ENCODE peak calls at places on chromosomes 12 and 14, in ten cellular contexts. Y is fibroblast of the aortic adventitia; F is esophagus squamous epithelium; R is choroid plexus epithelial cell; A is CD4-positive, alpha-beta T cell; O is heart left ventricle; B is mesothelial cell of epicardium; M is cardiac fibroblast; U is GM12865; I is left ventricle myocardium inferior. D is an unnamed sample.

GRCh38 chr14:98494582-98494981 is 777.4 kb downstream of the BCL11B start:
- DNase-seq in Y (no peak), F (no peak), R (no peak), A (no peak), O (no peak), B (no peak), M (no peak), U (peak), I (no peak), D (no peak)

GRCh38 chr12:30694971-30695326 is 720 bp downstream of the IPO8 start:
- DNase-seq in Y (peak), F (no peak), R (peak), A (no peak), O (no peak), B (no peak), M (peak), U (peak), I (no peak), D (no peak)

GRCh38 chr12:98498635-98499034 is 16.8 kb upstream of the TMPO start:
- DNase-seq in Y (no peak), F (no peak), R (no peak), A (no peak), O (no peak), B (no peak), M (no peak), U (no peak), I (no peak), D (no peak)

GRCh38 chr12:90484130-90484529 is 470.8 kb downstream of the CCER1 start:
- DNase-seq in Y (no peak), F (no peak), R (no peak), A (no peak), O (no peak), B (no peak), M (no peak), U (no peak), I (no peak), D (no peak)

GRCh38 chr14:65833256-65833880 is 420.8 kb downstream of the FUT8 start:
- DNase-seq in Y (no peak), F (no peak), R (no peak), A (no peak), O (no peak), B (no peak), M (no peak), U (no peak), I (no peak), D (no peak)

GRCh38 chr12:82019533-82019932 is 260.4 kb upstream of the PPFIA2 start:
- DNase-seq in Y (peak), F (no peak), R (peak), A (no peak), O (no peak), B (no peak), M (peak), U (peak), I (no peak), D (no peak)

GRCh38 chr12:131365821-131366260 is 345.0 kb upstream of the SFSWAP start:
- DNase-seq in Y (no peak), F (no peak), R (no peak), A (no peak), O (no peak), B (no peak), M (no peak), U (no peak), I (no peak), D (no peak)

GRCh38 chr12:100123316-100124095 is 19.2 kb downstream of the BLTP3B start:
- DNase-seq in Y (no peak), F (no peak), R (no peak), A (no peak), O (no peak), B (no peak), M (no peak), U (no peak), I (no peak), D (no peak)

GRCh38 chr14:72796935-72797334 is 97.0 kb downstream of the DPF3 start:
- DNase-seq in Y (no peak), F (no peak), R (no peak), A (no peak), O (no peak), B (no peak), M (no peak), U (no peak), I (no peak), D (no peak)

GRCh38 chr14:96131836-96132235 is 72.8 kb upstream of the BDKRB2 start:
- DNase-seq in Y (no peak), F (no peak), R (no peak), A (no peak), O (no peak), B (no peak), M (no peak), U (no peak), I (no peak), D (no peak)

GRCh38 chr12:60042835-60043234 is 447.0 kb downstream of the SLC16A7 start:
- DNase-seq in Y (no peak), F (no peak), R (no peak), A (no peak), O (no peak), B (no peak), M (no peak), U (no peak), I (no peak), D (no peak)

GRCh38 chr12:100356646-100357223 is at the start of gene SLC17A8:
- DNase-seq in Y (no peak), F (no peak), R (no peak), A (no peak), O (no peak), B (no peak), M (no peak), U (no peak), I (no peak), D (no peak)

GRCh38 chr12:18454330-18454729 is 193.0 kb downstream of the PIK3C2G start:
- DNase-seq in Y (no peak), F (no peak), R (peak), A (no peak), O (no peak), B (no peak), M (no peak), U (no peak), I (no peak), D (no peak)

GRCh38 chr14:97002454-97002853 is 205.3 kb downstream of the VRK1 start:
- DNase-seq in Y (no peak), F (no peak), R (no peak), A (no peak), O (no peak), B (no peak), M (no peak), U (no peak), I (no peak), D (no peak)

GRCh38 chr14:55938249-55938791 is 179.9 kb upstream of the PELI2 start:
- DNase-seq in Y (no peak), F (no peak), R (no peak), A (no peak), O (peak), B (no peak), M (peak), U (no peak), I (peak), D (no peak)

GRCh38 chr12:116130431-116130830 is 147.1 kb downstream of the MED13L start:
- DNase-seq in Y (peak), F (no peak), R (no peak), A (no peak), O (no peak), B (no peak), M (no peak), U (no peak), I (no peak), D (no peak)

GRCh38 chr12:45433441-45433868 is 217.6 kb downstream of the ANO6 start:
- DNase-seq in Y (no peak), F (no peak), R (no peak), A (no peak), O (no peak), B (no peak), M (no peak), U (no peak), I (no peak), D (no peak)
- TF ChIP-seq CTCF in Y (no peak), F (no peak), R (no peak), A (no peak), O (no peak), B (no peak), M (no peak), U (no peak), I (no peak), D (no peak)

GRCh38 chr12:1528791-1529190 is 65.6 kb downstream of the FBXL14 start:
- DNase-seq in Y (no peak), F (no peak), R (no peak), A (no peak), O (no peak), B (no peak), M (no peak), U (no peak), I (no peak), D (no peak)
- TF ChIP-seq CTCF in Y (no peak), F (no peak), R (no peak), A (no peak), O (no peak), B (no peak), M (no peak), U (no peak), I (no peak), D (no peak)

GRCh38 chr12:55972045-55972843 is 1.6 kb upstream of the RAB5B start:
- DNase-seq in Y (peak), F (no peak), R (peak), A (no peak), O (no peak), B (no peak), M (peak), U (no peak), I (no peak), D (no peak)

GRCh38 chr12:55974308-55974724 is 438 bp downstream of the RAB5B start:
- DNase-seq in Y (no peak), F (no peak), R (peak), A (no peak), O (peak), B (no peak), M (peak), U (peak), I (no peak), D (no peak)

GRCh38 chr12:55970775-55971174 is 3.1 kb upstream of the RAB5B start:
- DNase-seq in Y (peak), F (no peak), R (peak), A (no peak), O (no peak), B (no peak), M (peak), U (no peak), I (no peak), D (no peak)

GRCh38 chr12:55972906-55973597 is 826 bp upstream of the RAB5B start:
- DNase-seq in Y (no peak), F (no peak), R (peak), A (no peak), O (no peak), B (no peak), M (no peak), U (peak), I (no peak), D (no peak)

DNA sequence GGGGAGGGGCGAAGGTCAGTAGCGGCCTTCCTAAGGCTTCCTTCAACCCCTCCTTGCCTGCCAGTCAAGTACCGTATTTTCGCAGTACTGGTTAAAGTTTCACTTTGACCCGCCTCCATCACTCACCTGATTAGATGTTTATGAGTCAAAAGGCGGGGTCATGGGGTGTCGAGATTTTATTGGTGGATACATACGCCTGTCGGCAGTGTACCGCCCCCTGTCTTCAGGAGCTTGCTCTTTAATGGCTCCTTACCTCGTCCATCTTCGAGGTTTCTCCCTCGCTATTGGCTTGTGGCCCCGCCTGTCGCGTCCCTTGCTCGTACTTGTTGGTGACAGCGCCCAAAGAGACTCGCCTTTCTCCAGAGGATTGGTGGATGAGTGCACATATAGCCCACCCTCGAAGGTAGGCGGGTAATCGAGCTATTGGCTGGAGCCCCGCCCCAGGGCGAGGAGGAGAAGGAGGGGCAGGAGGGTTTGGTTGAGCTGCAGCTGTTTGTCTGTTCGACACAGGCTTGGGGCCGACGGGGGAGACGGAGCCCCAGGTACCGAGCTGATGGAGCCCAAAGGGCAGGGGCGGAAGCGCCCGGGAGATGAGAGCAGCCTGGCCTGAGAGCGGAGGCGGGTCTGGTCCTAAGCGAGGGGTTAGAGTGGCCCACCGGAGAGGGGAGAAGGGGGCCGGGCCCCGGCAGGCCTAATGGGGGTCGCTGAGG is at the start of gene RAB5B:
- DNase-seq in Y (peak), F (peak), R (peak), A (peak), O (peak), B (peak), M (peak), U (peak), I (peak), D (peak)
- TF ChIP-seq CTCF in Y (peak), F (peak), R (peak), A (no peak), O (peak), B (peak), M (peak), U (no peak), I (peak), D (no peak)

GRCh38 chr14:104252256-104253215 is 114.1 kb downstream of the KIF26A start:
- DNase-seq in Y (no peak), F (no peak), R (no peak), A (no peak), O (no peak), B (no peak), M (no peak), U (no peak), I (no peak), D (no peak)
- TF ChIP-seq CTCF in Y (no peak), F (no peak), R (no peak), A (no peak), O (no peak), B (no peak), M (no peak), U (no peak), I (no peak), D (no peak)

GRCh38 chr12:117472983-117473382 is 111.6 kb upstream of the NOS1 start:
- DNase-seq in Y (no peak), F (no peak), R (no peak), A (no peak), O (no peak), B (no peak), M (no peak), U (no peak), I (no peak), D (no peak)

GRCh38 chr12:117469883-117470483 is 108.6 kb upstream of the NOS1 start:
- DNase-seq in Y (no peak), F (no peak), R (no peak), A (no peak), O (no peak), B (no peak), M (no peak), U (no peak), I (no peak), D (no peak)

GRCh38 chr12:117473856-117474255 is 112.4 kb upstream of the NOS1 start:
- DNase-seq in Y (no peak), F (no peak), R (no peak), A (no peak), O (no peak), B (no peak), M (no peak), U (no peak), I (no peak), D (no peak)

GRCh38 chr12:117468016-117468415 is 106.6 kb upstream of the NOS1 start:
- DNase-seq in Y (no peak), F (no peak), R (no peak), A (no peak), O (no peak), B (no peak), M (no peak), U (no peak), I (no peak), D (no peak)

GRCh38 chr12:117470804-117471203 is 109.4 kb upstream of the NOS1 start:
- DNase-seq in Y (no peak), F (no peak), R (no peak), A (no peak), O (no peak), B (no peak), M (no peak), U (peak), I (no peak), D (no peak)
- TF ChIP-seq CTCF in Y (peak), F (no peak), R (peak), A (no peak), O (peak), B (peak), M (peak), U (peak), I (peak), D (no peak)

DNA sequence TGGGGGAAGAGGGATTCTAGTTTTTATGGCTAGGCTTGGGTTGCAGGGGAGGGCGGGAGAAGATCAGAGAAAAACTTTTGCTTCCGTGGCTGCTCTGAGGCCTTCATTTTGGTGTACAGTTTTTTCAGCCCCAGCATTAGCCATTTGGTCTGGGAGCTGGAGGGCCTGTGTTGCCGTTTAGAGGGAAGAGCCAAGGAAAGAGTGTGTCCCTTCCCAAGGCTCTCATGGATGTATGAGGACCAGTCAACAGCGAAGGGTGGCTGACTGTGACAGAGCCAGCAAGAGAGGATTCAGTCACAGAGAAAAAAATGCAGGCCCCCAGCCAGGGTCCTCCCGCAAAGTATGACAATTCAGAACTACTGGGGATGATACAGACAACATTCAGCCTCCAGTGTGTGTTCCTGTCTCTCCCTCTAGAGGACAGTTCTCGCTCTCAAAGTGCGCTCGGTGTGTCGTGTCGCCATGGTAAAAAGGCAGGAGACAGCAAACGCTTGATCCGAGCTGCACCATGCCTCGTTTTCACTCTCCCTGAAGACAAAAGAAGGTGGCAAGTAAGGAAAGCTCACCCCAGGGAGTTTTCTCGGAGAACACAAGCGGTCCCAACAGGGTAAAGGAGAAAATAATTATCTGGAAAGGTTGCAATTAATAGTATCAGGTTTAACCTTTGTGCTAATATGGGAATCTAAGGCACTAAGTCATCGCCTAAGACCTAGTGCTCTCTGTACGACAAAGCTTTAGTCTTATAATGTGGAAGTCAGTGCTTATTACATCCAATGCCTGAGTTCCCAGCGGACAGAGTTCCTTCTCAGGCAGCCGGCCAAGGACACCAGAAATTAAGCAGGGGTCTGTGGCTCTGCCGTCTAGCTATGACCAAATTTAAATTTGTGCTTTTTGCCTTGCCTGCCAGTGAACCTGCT is 157.3 kb upstream of the PLXNC1 start:
- DNase-seq in Y (peak), F (no peak), R (peak), A (no peak), O (peak), B (no peak), M (peak), U (no peak), I (peak), D (no peak)
- TF ChIP-seq CTCF in Y (peak), F (no peak), R (peak), A (no peak), O (peak), B (no peak), M (peak), U (no peak), I (peak), D (no peak)